ENCODE peak calls at places on chromosomes 3 and 15, in seven cellular contexts. D, C, Q, T, Z, W and P are unnamed samples.

GRCh38 chr15:20340331-20340811 is 201.2 kb downstream of the GOLGA6L6 start:
- DNase-seq in W (no peak), T (no peak), C (no peak), D (no peak), Q (no peak), Z (peak; percentile 33), P (no peak)

GRCh38 chr3:197298858-197299854 is 744 bp upstream of the DLG1 start:
- DNase-seq in T (no peak), W (peak; percentile 16), C (no peak), Q (no peak), Z (peak; percentile 45), D (no peak), P (no peak)

GRCh38 chr3:69240651-69241578 is 118.5 kb upstream of the LMOD3 start:
- DNase-seq in W (no peak), D (no peak), Z (no peak), T (no peak), Q (no peak), C (no peak), P (no peak)

GRCh38 chr3:4517643-4518042 is 24.5 kb downstream of the ITPR1 start:
- DNase-seq in D (no peak), W (no peak), T (peak; percentile 50), Z (no peak), Q (no peak), C (no peak), P (no peak)

GRCh38 chr3:70431906-70432305 is 119.5 kb upstream of the MDFIC2 start:
- DNase-seq in C (no peak), D (no peak), W (no peak), Z (no peak), T (no peak), Q (no peak), P (no peak)

GRCh38 chr3:10341901-10342398 is 21.0 kb upstream of the SEC13 start:
- DNase-seq in Z (no peak), T (no peak), Q (no peak), D (no peak), C (no peak), W (no peak), P (no peak)

GRCh38 chr3:43097681-43098080 is 8.2 kb downstream of the POMGNT2 start:
- DNase-seq in C (no peak), W (no peak), Q (no peak), Z (no peak), D (no peak), T (no peak), P (no peak)

GRCh38 chr15:58043192-58043903 is 22.2 kb downstream of the ALDH1A2 start:
- DNase-seq in Q (no peak), T (peak; percentile 38), Z (peak; percentile 41), C (peak; percentile 36), D (no peak), W (no peak), P (peak; percentile 12)

GRCh38 chr15:71512281-71513016 is 297.9 kb upstream of the NR2E3 start:
- DNase-seq in D (no peak), T (no peak), C (no peak), Q (no peak), W (no peak), Z (no peak), P (no peak)

GRCh38 chr3:128466840-128467541 is at the start of gene DNAJB8:
- DNase-seq in T (no peak), Z (peak; percentile 14), D (no peak), W (no peak), C (no peak), Q (no peak), P (peak; percentile 52)

GRCh38 chr3:171121801-171122200 is 95.3 kb upstream of the SLC2A2 start:
- DNase-seq in T (no peak), D (no peak), C (no peak), Z (no peak), W (no peak), Q (no peak), P (no peak)

GRCh38 chr3:70832811-70833509 is 520.5 kb upstream of the MDFIC2 start:
- DNase-seq in Z (no peak), W (no peak), T (no peak), Q (no peak), D (no peak), C (peak; percentile 77), P (no peak)

GRCh38 chr15:70879386-70879785 is 12.8 kb downstream of the THAP10 start:
- DNase-seq in W (no peak), T (no peak), Z (no peak), Q (no peak), D (no peak), C (peak; percentile 55), P (no peak)

GRCh38 chr3:149547954-149548728 is 73.6 kb downstream of the TM4SF4 start:
- DNase-seq in D (no peak), Q (no peak), C (peak; percentile 77), W (no peak), Z (no peak), T (no peak), P (no peak)

GRCh38 chr3:62365311-62366092 is 7.8 kb downstream of the FEZF2 start:
- DNase-seq in C (no peak), D (no peak), Z (no peak), T (no peak), Q (no peak), W (no peak), P (no peak)

GRCh38 chr15:68623301-68623892 is 44.6 kb downstream of the CORO2B start:
- DNase-seq in Z (no peak), D (no peak), W (no peak), C (no peak), Q (no peak), T (no peak), P (no peak)

GRCh38 chr3:177357352-177358084 is 160.2 kb upstream of the TBL1XR1 start:
- DNase-seq in Q (no peak), Z (no peak), C (peak; percentile 65), T (peak; percentile 87), W (no peak), D (no peak), P (no peak)

GRCh38 chr15:98548172-98548971 is 100.0 kb upstream of the IGF1R start:
- DNase-seq in D (no peak), C (peak; percentile 64), W (no peak), Z (peak; percentile 64), Q (peak; percentile 70), T (peak; percentile 42), P (no peak)

GRCh38 chr3:69012111-69012835 is 1.2 kb downstream of the EOGT start:
- DNase-seq in Z (no peak), D (no peak), C (peak; percentile 60), T (no peak), W (no peak), Q (no peak), P (no peak)

GRCh38 chr15:47437492-47437891 is 279.8 kb upstream of the SEMA6D start:
- DNase-seq in W (no peak), Q (no peak), D (no peak), C (no peak), T (no peak), Z (no peak), P (no peak)

GRCh38 chr15:75170711-75171341 is 30.9 kb upstream of the C15orf39 start:
- DNase-seq in T (no peak), Q (no peak), W (no peak), C (no peak), Z (no peak), D (no peak), P (no peak)

GRCh38 chr15:66369773-66370651 is 13.5 kb upstream of the TIPIN start:
- DNase-seq in W (no peak), Z (peak; percentile 41), D (no peak), Q (no peak), C (peak; percentile 36), T (peak; percentile 30), P (no peak)

GRCh38 chr3:178777718-178778411 is 241.6 kb downstream of the KCNMB2 start:
- DNase-seq in Q (no peak), W (no peak), T (no peak), D (no peak), Z (no peak), C (peak; percentile 78), P (no peak)

GRCh38 chr3:135690664-135691063 is 274.9 kb upstream of the PPP2R3A start:
- DNase-seq in T (no peak), Z (no peak), D (no peak), C (no peak), W (no peak), Q (no peak), P (no peak)

GRCh38 chr3:125062904-125063618 is 7.3 kb upstream of the HEG1 start:
- DNase-seq in W (no peak), Q (no peak), C (peak; percentile 88), T (no peak), D (no peak), Z (no peak), P (no peak)

GRCh38 chr3:16400143-16400935 is 113.2 kb downstream of the RFTN1 start:
- DNase-seq in D (no peak), Z (no peak), T (no peak), W (no peak), Q (no peak), C (no peak), P (no peak)

GRCh38 chr3:48926425-48927392 is 8.1 kb downstream of the ARIH2 start:
- DNase-seq in W (no peak), D (no peak), Z (no peak), T (no peak), C (no peak), Q (no peak), P (no peak)

GRCh38 chr3:134330895-134331810 is 43.1 kb downstream of the AMOTL2 start:
- DNase-seq in C (peak; percentile 71), T (no peak), D (no peak), Q (peak; percentile 50), Z (no peak), W (no peak), P (no peak)

GRCh38 chr3:130459944-130460343 is 57.0 kb upstream of the COL6A6 start:
- DNase-seq in T (no peak), C (no peak), Q (no peak), Z (no peak), D (no peak), W (no peak), P (no peak)

GRCh38 chr15:85810075-85810474 is 15.3 kb upstream of the KLHL25 start:
- DNase-seq in Z (no peak), D (no peak), W (no peak), Q (no peak), C (no peak), T (no peak), P (no peak)

GRCh38 chr3:47283596-47284364 is 1.0 kb downstream of the KLHL18 start:
- DNase-seq in D (no peak), C (peak; percentile 38), Z (peak; percentile 59), W (peak; percentile 5), T (peak; percentile 38), Q (no peak), P (peak; percentile 1)

GRCh38 chr3:57110797-57111196 is 50.3 kb downstream of the SPATA12 start:
- DNase-seq in Z (no peak), C (no peak), Q (no peak), W (no peak), D (no peak), T (no peak), P (no peak)

GRCh38 chr15:85973584-85974347 is 105.9 kb upstream of the AGBL1 start:
- DNase-seq in Q (peak; percentile 30), Z (no peak), D (no peak), C (no peak), W (no peak), T (no peak), P (no peak)

GRCh38 chr3:126476166-126476975 is 680 bp upstream of the ZXDC start:
- DNase-seq in C (no peak), Q (peak; percentile 22), T (peak; percentile 45), Z (no peak), D (peak; percentile 53), W (no peak), P (no peak)

GRCh38 chr3:136277634-136278033 is 27.5 kb downstream of the PCCB start:
- DNase-seq in Z (no peak), T (no peak), W (no peak), D (no peak), C (no peak), Q (peak; percentile 63), P (no peak)

GRCh38 chr15:71975816-71976150 is 142.2 kb downstream of the MYO9A start:
- DNase-seq in Z (no peak), D (no peak), T (no peak), W (no peak), Q (no peak), C (no peak), P (no peak)

GRCh38 chr15:71691700-71692417 is 118.5 kb upstream of the NR2E3 start:
- DNase-seq in C (peak; percentile 78), T (no peak), Z (no peak), W (no peak), Q (no peak), D (no peak), P (no peak)

GRCh38 chr15:57217716-57218598 is 158.3 kb upstream of the CGNL1 start:
- DNase-seq in T (peak; percentile 45), Z (no peak), W (no peak), Q (no peak), D (no peak), C (no peak), P (no peak)